ENCODE peak calls at places on chromosomes 11 and 22, in ten cellular contexts. Y is bronchial epithelial cell; G is RWPE1; A is GM13977; X is GM12865; W is foreskin keratinocyte; N is CD8-positive, alpha-beta T cell; J is brain microvascular endothelial cell; H is right lobe of liver; O is mesothelial cell of epicardium. P is an unnamed sample.

GRCh38 chr22:38223289-38223960 is 21.6 kb downstream of the MAFF start:
- DNase-seq in A (no peak), J (no peak), X (no peak), H (no peak), Y (no peak), O (no peak), W (no peak), G (no peak), N (no peak), P (no peak)

GRCh38 chr11:44982496-44983062 is 31.9 kb upstream of the TP53I11 start:
- DNase-seq in N (no peak), X (no peak), G (no peak), J (no peak), W (no peak), A (no peak), H (peak), O (no peak), Y (no peak), P (no peak)

GRCh38 chr22:19821523-19822300 is 33.0 kb downstream of the GNB1L start:
- DNase-seq in J (no peak), X (no peak), A (no peak), H (peak), O (no peak), G (no peak), W (no peak), N (no peak), Y (no peak), P (peak)

GRCh38 chr22:24305260-24305692 is 34.6 kb downstream of the SPECC1L start:
- DNase-seq in O (no peak), G (no peak), W (peak), H (no peak), J (peak), X (no peak), N (no peak), Y (peak), A (no peak), P (no peak)

GRCh38 chr11:59867946-59868345 is 1.7 kb upstream of the TCN1 start:
- DNase-seq in H (no peak), W (no peak), N (no peak), G (no peak), O (no peak), J (no peak), A (no peak), Y (no peak), X (no peak), P (no peak)

GRCh38 chr11:28708075-28708474 is 599.9 kb downstream of the METTL15 start:
- DNase-seq in N (no peak), W (no peak), G (no peak), Y (no peak), J (no peak), O (no peak), A (no peak), X (no peak), H (no peak), P (no peak)

GRCh38 chr11:121367434-121367833 is 74.9 kb downstream of the SC5D start:
- DNase-seq in W (no peak), Y (no peak), N (peak), A (peak), X (peak), J (peak), H (no peak), G (no peak), O (no peak), P (peak)

GRCh38 chr22:38657248-38657909 is 941 bp downstream of the CBY1 start:
- DNase-seq in X (peak), N (peak), Y (peak), H (no peak), O (no peak), W (peak), J (peak), A (peak), G (peak), P (no peak)

GRCh38 chr11:16309226-16309625 is 47.1 kb downstream of the SOX6 start:
- DNase-seq in X (no peak), W (no peak), N (no peak), O (no peak), H (no peak), G (no peak), A (no peak), J (no peak), Y (no peak), P (no peak)

GRCh38 chr11:57230797-57231538 is 6.1 kb downstream of the APLNR start:
- DNase-seq in J (no peak), Y (no peak), O (no peak), N (no peak), G (no peak), W (no peak), X (no peak), A (no peak), H (no peak), P (no peak)

GRCh38 chr11:43557553-43558031 is 122.9 kb upstream of the HSD17B12 start:
- DNase-seq in X (no peak), O (no peak), J (no peak), A (no peak), W (no peak), Y (no peak), N (no peak), G (no peak), H (no peak), P (no peak)

GRCh38 chr11:64564947-64565889 is 25.8 kb upstream of the SLC22A12 start:
- DNase-seq in O (no peak), X (no peak), H (no peak), Y (no peak), G (no peak), W (no peak), N (no peak), A (no peak), J (no peak), P (no peak)
- TF ChIP-seq CTCF in O (no peak), X (no peak), H (no peak), Y (no peak), G (no peak), W (peak), N (no peak), A (peak), J (no peak), P (no peak)

GRCh38 chr22:29226246-29226981 is 20.7 kb downstream of the EMID1 start:
- DNase-seq in X (no peak), H (no peak), J (no peak), N (no peak), Y (no peak), W (no peak), O (no peak), A (no peak), G (no peak), P (no peak)
- TF ChIP-seq CTCF in X (no peak), H (no peak), J (no peak), N (no peak), Y (no peak), W (no peak), O (no peak), A (no peak), G (no peak), P (no peak)

GRCh38 chr11:14358729-14359439 is at the start of gene RRAS2:
- DNase-seq in N (peak), W (peak), A (peak), G (peak), O (peak), X (peak), H (peak), J (peak), Y (peak), P (peak)
- TF ChIP-seq CTCF in N (no peak), W (peak), A (peak), G (no peak), O (no peak), X (no peak), H (no peak), J (peak), Y (no peak), P (no peak)

GRCh38 chr22:17235149-17235655 is 16.0 kb upstream of the ADA2 start:
- DNase-seq in A (no peak), H (no peak), O (no peak), N (no peak), Y (no peak), X (no peak), J (no peak), G (no peak), W (no peak), P (no peak)

GRCh38 chr22:17235861-17236260 is 16.6 kb upstream of the ADA2 start:
- DNase-seq in J (no peak), X (no peak), W (no peak), G (no peak), O (no peak), Y (no peak), A (no peak), H (no peak), N (no peak), P (no peak)

GRCh38 chr22:17232406-17232805 is 13.2 kb upstream of the ADA2 start:
- DNase-seq in W (no peak), O (no peak), J (no peak), A (no peak), G (no peak), Y (no peak), H (no peak), N (no peak), X (no peak), P (no peak)

GRCh38 chr22:17233348-17234043 is 14.3 kb upstream of the ADA2 start:
- DNase-seq in W (no peak), N (no peak), Y (no peak), A (no peak), G (no peak), X (no peak), H (no peak), J (no peak), O (no peak), P (no peak)

DNA sequence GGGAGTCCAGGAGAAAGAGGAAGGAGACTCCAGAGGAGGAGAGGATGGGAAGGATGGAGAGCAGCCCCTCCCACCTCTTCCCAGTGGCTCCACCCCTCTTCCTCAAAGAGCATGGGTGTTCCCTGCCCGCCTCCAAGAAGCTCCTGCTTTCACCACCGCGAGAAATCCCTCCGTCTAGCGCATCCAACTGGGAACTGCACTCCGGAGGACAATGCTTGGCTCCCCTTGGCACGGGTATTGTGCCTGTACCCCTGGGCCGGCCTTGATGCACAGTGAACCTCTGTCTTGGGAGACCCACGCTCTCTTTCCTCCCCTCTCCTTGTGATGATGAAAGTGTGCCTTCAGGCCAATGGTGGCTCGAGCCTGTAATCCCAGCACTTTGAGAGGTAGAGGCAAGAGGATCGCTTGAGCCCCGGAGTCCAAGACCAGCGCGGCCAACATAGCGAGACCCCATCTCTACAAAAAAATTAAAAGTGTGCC is 14.9 kb upstream of the ADA2 start:
- DNase-seq in Y (no peak), J (no peak), O (no peak), X (no peak), A (no peak), G (no peak), H (no peak), N (no peak), W (no peak), P (no peak)
- TF ChIP-seq CTCF in Y (no peak), J (no peak), O (no peak), X (no peak), A (no peak), G (no peak), H (no peak), N (no peak), W (peak), P (no peak)

GRCh38 chr11:1303196-1303821 is 6.1 kb downstream of the TOLLIP start:
- DNase-seq in X (no peak), J (no peak), O (no peak), N (peak), G (peak), W (peak), A (peak), Y (peak), H (peak), P (no peak)
- TF ChIP-seq CTCF in X (no peak), J (peak), O (no peak), N (no peak), G (no peak), W (peak), A (no peak), Y (peak), H (peak), P (no peak)

DNA sequence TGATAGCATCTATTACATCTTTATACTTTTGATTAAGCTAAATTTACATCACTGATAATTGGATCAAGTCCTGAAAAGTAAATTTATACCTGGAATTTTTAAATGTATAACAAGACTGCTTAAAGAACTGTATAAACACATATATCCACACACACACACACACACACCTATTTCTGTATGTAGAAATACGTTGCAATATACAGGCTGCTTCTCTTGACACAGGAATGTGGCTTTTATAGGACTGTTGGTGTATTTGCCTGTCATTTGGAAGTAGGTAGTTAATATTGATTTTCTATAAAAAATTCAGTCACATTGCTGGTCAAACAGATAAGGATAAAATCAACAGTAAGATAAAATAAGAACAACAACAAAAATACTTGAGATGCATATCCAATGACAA is 708.5 kb upstream of the RAG2 start:
- DNase-seq in X (no peak), N (no peak), A (no peak), W (no peak), Y (no peak), J (no peak), G (no peak), H (no peak), O (no peak), P (no peak)
- TF ChIP-seq CTCF in X (no peak), N (no peak), A (no peak), W (no peak), Y (no peak), J (no peak), G (no peak), H (no peak), O (no peak), P (no peak)

GRCh38 chr22:47277511-47277910 is 515.1 kb downstream of the TBC1D22A start:
- DNase-seq in N (no peak), H (no peak), G (no peak), W (no peak), O (no peak), A (no peak), J (no peak), Y (no peak), X (no peak), P (no peak)

GRCh38 chr22:47277001-47277400 is 514.6 kb downstream of the TBC1D22A start:
- DNase-seq in N (no peak), Y (no peak), G (no peak), X (no peak), H (no peak), O (no peak), A (no peak), J (no peak), W (no peak), P (no peak)

GRCh38 chr22:47274196-47274595 is 511.7 kb downstream of the TBC1D22A start:
- DNase-seq in X (no peak), H (no peak), W (no peak), J (no peak), Y (no peak), N (no peak), A (no peak), O (no peak), G (no peak), P (no peak)

GRCh38 chr22:47276219-47276843 is 513.9 kb downstream of the TBC1D22A start:
- DNase-seq in O (no peak), X (no peak), A (no peak), J (no peak), H (no peak), N (no peak), Y (no peak), G (no peak), W (no peak), P (no peak)

DNA sequence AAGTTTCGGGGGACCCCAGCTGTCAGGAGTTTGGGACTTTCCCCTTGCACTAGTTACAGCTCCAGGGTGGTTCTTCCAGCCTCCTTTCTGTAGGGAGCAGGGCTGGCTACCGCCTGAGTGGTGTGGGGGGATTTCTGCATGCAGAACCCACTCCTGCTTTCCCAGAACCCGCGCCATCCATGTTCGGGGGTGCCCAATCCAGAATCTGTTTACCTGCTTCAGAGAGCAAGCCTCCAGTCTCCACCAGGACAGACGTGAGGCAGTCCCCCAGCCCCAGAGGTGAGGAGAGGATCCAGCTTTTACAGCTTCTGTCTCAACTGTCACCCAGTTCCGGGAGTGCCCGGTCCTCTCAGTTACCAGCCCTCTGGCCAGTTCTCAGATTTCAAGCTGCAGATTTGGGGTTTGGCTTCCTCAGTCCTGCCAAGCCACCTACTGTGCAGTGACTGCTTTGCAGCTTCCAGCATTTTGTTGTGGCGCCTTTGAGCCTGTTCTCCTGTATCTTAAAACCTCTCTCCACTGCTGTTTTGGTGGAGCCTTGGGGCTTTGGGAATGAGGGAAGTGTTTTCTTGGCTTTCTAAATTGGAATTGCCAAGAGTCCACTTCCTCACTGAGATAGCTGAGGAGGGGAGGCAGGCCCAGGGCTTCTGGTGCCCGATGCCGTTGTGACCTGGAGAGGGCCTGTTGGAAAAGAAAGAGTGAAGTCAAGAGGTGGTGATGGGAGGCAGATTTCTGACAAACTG is 513.2 kb downstream of the TBC1D22A start:
- DNase-seq in A (no peak), G (no peak), Y (no peak), J (no peak), X (no peak), N (no peak), O (no peak), W (no peak), H (no peak), P (no peak)
- TF ChIP-seq CTCF in A (no peak), G (no peak), Y (no peak), J (peak), X (no peak), N (no peak), O (no peak), W (no peak), H (no peak), P (no peak)

GRCh38 chr11:70443043-70444030 is 45.0 kb downstream of the CTTN start:
- DNase-seq in A (no peak), Y (no peak), O (no peak), N (no peak), H (no peak), W (no peak), G (no peak), X (no peak), J (no peak), P (no peak)

GRCh38 chr11:70454197-70454767 is 56.0 kb downstream of the CTTN start:
- DNase-seq in Y (no peak), X (peak), O (no peak), A (peak), J (peak), W (no peak), G (no peak), N (no peak), H (no peak), P (no peak)

GRCh38 chr11:70445605-70446004 is 47.3 kb downstream of the CTTN start:
- DNase-seq in A (no peak), G (no peak), X (no peak), H (no peak), Y (no peak), J (no peak), W (no peak), N (no peak), O (no peak), P (no peak)

GRCh38 chr11:70445091-70445490 is 46.8 kb downstream of the CTTN start:
- DNase-seq in J (no peak), Y (no peak), A (no peak), H (no peak), X (no peak), W (no peak), N (no peak), O (no peak), G (no peak), P (no peak)

DNA sequence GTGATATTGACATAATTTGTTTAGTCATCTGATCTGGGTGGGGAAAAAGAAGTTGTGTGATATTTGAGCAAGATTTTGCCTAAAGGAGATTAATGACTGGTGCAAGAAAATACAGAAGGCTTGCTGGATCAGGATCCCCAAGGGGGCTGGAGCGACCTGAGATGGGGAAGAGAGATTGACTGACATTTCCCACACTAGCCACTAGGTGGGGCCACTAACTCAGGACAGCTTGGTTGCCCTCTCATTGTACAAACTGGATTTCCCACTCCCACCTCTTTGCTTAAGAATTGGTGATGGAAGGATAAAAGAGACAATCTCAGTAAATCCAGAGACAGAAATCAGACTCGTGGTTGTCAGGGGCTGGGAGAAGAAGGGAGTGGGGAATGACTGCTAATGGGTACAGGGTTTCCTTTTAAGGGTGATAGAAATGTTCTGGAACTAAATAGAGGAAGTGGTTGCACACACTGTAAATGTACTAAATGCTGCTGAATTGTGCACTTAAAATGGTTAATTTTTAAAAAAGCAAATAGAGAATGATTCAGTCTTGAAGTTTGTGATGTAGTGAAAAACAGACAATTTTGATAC is 50.7 kb downstream of the CTTN start:
- DNase-seq in W (no peak), O (no peak), N (no peak), G (no peak), A (no peak), X (no peak), J (no peak), H (no peak), Y (no peak), P (no peak)
- TF ChIP-seq CTCF in W (peak), O (no peak), N (peak), G (peak), A (peak), X (peak), J (peak), H (peak), Y (peak), P (peak)

P was measured in natural killer cell.